ENCODE peak calls at places on chromosome 4, in seven cellular contexts. One of them, this sample, is unnamed.

GRCh38 chr4:62414563-62414962 is 1214.4 kb downstream of the ADGRL3 start:
- DNase-seq in A549: no peak
- DNase-seq in uterus: no peak
- DNase-seq in transverse colon: no peak
- DNase-seq in ovary: no peak
- DNase-seq in prostate gland: no peak
- DNase-seq in tibial nerve: no peak
- DNase-seq in this sample: no peak

GRCh38 chr4:54230479-54231418 is 1.7 kb downstream of the PDGFRA start:
- DNase-seq in A549: no peak
- DNase-seq in uterus: peak; percentile 77
- DNase-seq in transverse colon: no peak
- DNase-seq in ovary: peak; percentile 65
- DNase-seq in prostate gland: no peak
- DNase-seq in tibial nerve: peak; percentile 53
- DNase-seq in this sample: no peak

GRCh38 chr4:94208268-94208667 is 603 bp downstream of the SMARCAD1 start:
- DNase-seq in A549: no peak
- DNase-seq in uterus: no peak
- DNase-seq in transverse colon: no peak
- DNase-seq in ovary: no peak
- DNase-seq in prostate gland: no peak
- DNase-seq in tibial nerve: no peak
- DNase-seq in this sample: no peak

GRCh38 chr4:171025323-171025722 is 787.9 kb upstream of the GALNTL6 start:
- DNase-seq in A549: no peak
- DNase-seq in uterus: no peak
- DNase-seq in transverse colon: no peak
- DNase-seq in ovary: no peak
- DNase-seq in prostate gland: no peak
- DNase-seq in tibial nerve: no peak
- DNase-seq in this sample: no peak

GRCh38 chr4:142493255-142493976 is 352.7 kb downstream of the INPP4B start:
- DNase-seq in A549: no peak
- DNase-seq in uterus: no peak
- DNase-seq in transverse colon: no peak
- DNase-seq in ovary: no peak
- DNase-seq in prostate gland: no peak
- DNase-seq in tibial nerve: no peak
- DNase-seq in this sample: no peak

GRCh38 chr4:38949416-38950051 is 81.9 kb downstream of the FAM114A1 start:
- DNase-seq in A549: no peak
- DNase-seq in uterus: no peak
- DNase-seq in transverse colon: no peak
- DNase-seq in ovary: no peak
- DNase-seq in prostate gland: no peak
- DNase-seq in tibial nerve: no peak
- DNase-seq in this sample: no peak

GRCh38 chr4:182843813-182844325 is 73.3 kb downstream of the DCTD start:
- DNase-seq in A549: no peak
- DNase-seq in uterus: no peak
- DNase-seq in transverse colon: no peak
- DNase-seq in ovary: no peak
- DNase-seq in prostate gland: no peak
- DNase-seq in tibial nerve: no peak
- DNase-seq in this sample: no peak

GRCh38 chr4:105196523-105197145 is 50.0 kb downstream of the TET2 start:
- DNase-seq in A549: peak; percentile 1
- DNase-seq in uterus: no peak
- DNase-seq in transverse colon: no peak
- DNase-seq in ovary: no peak
- DNase-seq in prostate gland: no peak
- DNase-seq in tibial nerve: no peak
- DNase-seq in this sample: no peak

GRCh38 chr4:40978548-40978947 is 228.8 kb downstream of the NSUN7 start:
- DNase-seq in A549: no peak
- DNase-seq in uterus: no peak
- DNase-seq in transverse colon: no peak
- DNase-seq in ovary: no peak
- DNase-seq in prostate gland: no peak
- DNase-seq in tibial nerve: no peak
- DNase-seq in this sample: no peak

GRCh38 chr4:124181045-124181444 is 531.5 kb downstream of the ANKRD50 start:
- DNase-seq in A549: no peak
- DNase-seq in uterus: no peak
- DNase-seq in transverse colon: no peak
- DNase-seq in ovary: no peak
- DNase-seq in prostate gland: no peak
- DNase-seq in tibial nerve: no peak
- DNase-seq in this sample: no peak

GRCh38 chr4:184475096-184475461 is 729 bp upstream of the IRF2 start:
- DNase-seq in A549: peak; percentile 28
- DNase-seq in uterus: peak; percentile 64
- DNase-seq in transverse colon: peak; percentile 62
- DNase-seq in ovary: peak; percentile 75
- DNase-seq in prostate gland: peak; percentile 40
- DNase-seq in tibial nerve: peak; percentile 25
- DNase-seq in this sample: peak; percentile 15

GRCh38 chr4:77035153-77035552 is 40.6 kb downstream of the CCNI start:
- DNase-seq in A549: no peak
- DNase-seq in uterus: no peak
- DNase-seq in transverse colon: no peak
- DNase-seq in ovary: no peak
- DNase-seq in prostate gland: no peak
- DNase-seq in tibial nerve: no peak
- DNase-seq in this sample: no peak

GRCh38 chr4:56674984-56675383 is 6.1 kb downstream of the HOPX start:
- DNase-seq in A549: no peak
- DNase-seq in uterus: no peak
- DNase-seq in transverse colon: no peak
- DNase-seq in ovary: no peak
- DNase-seq in prostate gland: no peak
- DNase-seq in tibial nerve: no peak
- DNase-seq in this sample: no peak

GRCh38 chr4:109576462-109576861 is 16.4 kb downstream of the MCUB start:
- DNase-seq in A549: no peak
- DNase-seq in uterus: no peak
- DNase-seq in transverse colon: no peak
- DNase-seq in ovary: no peak
- DNase-seq in prostate gland: no peak
- DNase-seq in tibial nerve: no peak
- DNase-seq in this sample: no peak
- TF ChIP-seq POLR2A in A549: no peak
- TF ChIP-seq POLR2A in uterus: no peak
- TF ChIP-seq POLR2A in transverse colon: no peak
- TF ChIP-seq POLR2A in ovary: no peak
- TF ChIP-seq POLR2A in prostate gland: no peak
- TF ChIP-seq POLR2A in tibial nerve: no peak
- TF ChIP-seq POLR2A in this sample: no peak

GRCh38 chr4:10102981-10103330 is 13.6 kb downstream of the WDR1 start:
- DNase-seq in A549: no peak
- DNase-seq in uterus: no peak
- DNase-seq in transverse colon: no peak
- DNase-seq in ovary: no peak
- DNase-seq in prostate gland: no peak
- DNase-seq in tibial nerve: no peak
- DNase-seq in this sample: no peak

GRCh38 chr4:10104211-10104990 is 12.2 kb downstream of the WDR1 start:
- DNase-seq in A549: no peak
- DNase-seq in uterus: no peak
- DNase-seq in transverse colon: no peak
- DNase-seq in ovary: no peak
- DNase-seq in prostate gland: no peak
- DNase-seq in tibial nerve: no peak
- DNase-seq in this sample: no peak

GRCh38 chr4:10100734-10101216 is 15.8 kb downstream of the WDR1 start:
- DNase-seq in A549: no peak
- DNase-seq in uterus: no peak
- DNase-seq in transverse colon: peak; percentile 42
- DNase-seq in ovary: no peak
- DNase-seq in prostate gland: no peak
- DNase-seq in tibial nerve: no peak
- DNase-seq in this sample: no peak

GRCh38 chr4:10101559-10102192 is 14.9 kb downstream of the WDR1 start:
- DNase-seq in A549: no peak
- DNase-seq in uterus: no peak
- DNase-seq in transverse colon: no peak
- DNase-seq in ovary: no peak
- DNase-seq in prostate gland: peak; percentile 89
- DNase-seq in tibial nerve: no peak
- DNase-seq in this sample: no peak

DNA sequence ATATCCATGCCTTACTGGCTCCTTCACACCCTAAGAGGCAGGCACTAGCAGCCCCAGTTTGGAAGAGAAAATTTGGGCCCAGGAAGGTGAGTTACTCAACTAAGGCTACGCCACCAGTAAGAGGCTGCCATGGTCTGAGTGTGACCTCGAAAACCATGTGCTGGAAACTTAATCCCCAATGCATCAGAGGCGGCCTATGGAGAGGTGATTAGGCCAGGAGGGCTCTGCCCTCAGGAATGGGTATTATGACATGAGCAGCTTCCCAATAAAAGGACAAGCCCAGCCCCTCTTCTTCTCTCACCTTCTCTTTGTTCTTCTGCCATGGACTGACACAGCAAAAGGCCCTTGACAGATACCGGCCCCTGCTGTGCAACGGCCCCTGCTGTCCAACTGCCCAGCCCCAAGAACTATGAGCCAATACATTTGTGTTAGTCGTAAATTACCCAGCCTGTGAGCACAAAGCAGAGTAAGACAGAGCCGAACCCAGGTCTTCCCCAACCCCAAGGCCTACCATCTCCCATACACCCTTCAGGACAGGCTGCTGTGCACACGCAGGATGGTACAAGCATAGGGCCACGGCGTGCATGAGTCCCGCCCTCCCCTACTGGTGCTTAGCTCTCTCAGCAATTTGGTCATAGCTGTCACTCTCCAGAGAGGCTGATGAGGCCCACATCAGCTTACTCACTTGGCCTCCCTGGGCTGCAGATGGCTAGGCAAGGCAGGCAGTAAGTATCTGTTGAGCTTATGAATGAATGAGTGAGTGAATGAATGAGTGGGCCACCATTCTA is 14.2 kb downstream of the WDR1 start:
- DNase-seq in A549: no peak
- DNase-seq in uterus: no peak
- DNase-seq in transverse colon: no peak
- DNase-seq in ovary: no peak
- DNase-seq in prostate gland: no peak
- DNase-seq in tibial nerve: no peak
- DNase-seq in this sample: no peak
- TF ChIP-seq POLR2A in A549: no peak
- TF ChIP-seq POLR2A in uterus: no peak
- TF ChIP-seq POLR2A in transverse colon: no peak
- TF ChIP-seq POLR2A in ovary: no peak
- TF ChIP-seq POLR2A in prostate gland: no peak
- TF ChIP-seq POLR2A in tibial nerve: no peak
- TF ChIP-seq POLR2A in this sample: no peak

GRCh38 chr4:128289523-128290158 is 2.0 kb upstream of the PGRMC2 start:
- DNase-seq in A549: no peak
- DNase-seq in uterus: no peak
- DNase-seq in transverse colon: no peak
- DNase-seq in ovary: no peak
- DNase-seq in prostate gland: no peak
- DNase-seq in tibial nerve: no peak
- DNase-seq in this sample: no peak
- TF ChIP-seq POLR2A in A549: no peak
- TF ChIP-seq POLR2A in uterus: no peak
- TF ChIP-seq POLR2A in transverse colon: no peak
- TF ChIP-seq POLR2A in ovary: no peak
- TF ChIP-seq POLR2A in prostate gland: no peak
- TF ChIP-seq POLR2A in tibial nerve: no peak
- TF ChIP-seq POLR2A in this sample: no peak

GRCh38 chr4:86319390-86319789 is 40.5 kb downstream of the MAPK10 start:
- DNase-seq in A549: no peak
- DNase-seq in uterus: no peak
- DNase-seq in transverse colon: no peak
- DNase-seq in ovary: no peak
- DNase-seq in prostate gland: no peak
- DNase-seq in tibial nerve: no peak
- DNase-seq in this sample: no peak
- TF ChIP-seq POLR2A in A549: no peak
- TF ChIP-seq POLR2A in uterus: no peak
- TF ChIP-seq POLR2A in transverse colon: no peak
- TF ChIP-seq POLR2A in ovary: no peak
- TF ChIP-seq POLR2A in prostate gland: no peak
- TF ChIP-seq POLR2A in tibial nerve: no peak
- TF ChIP-seq POLR2A in this sample: no peak

GRCh38 chr4:8900588-8900987 is 28.9 kb upstream of the HMX1 start:
- DNase-seq in A549: no peak
- DNase-seq in uterus: no peak
- DNase-seq in transverse colon: no peak
- DNase-seq in ovary: no peak
- DNase-seq in prostate gland: no peak
- DNase-seq in tibial nerve: no peak
- DNase-seq in this sample: no peak
- TF ChIP-seq POLR2A in A549: no peak
- TF ChIP-seq POLR2A in uterus: no peak
- TF ChIP-seq POLR2A in transverse colon: no peak
- TF ChIP-seq POLR2A in ovary: no peak
- TF ChIP-seq POLR2A in prostate gland: no peak
- TF ChIP-seq POLR2A in tibial nerve: no peak
- TF ChIP-seq POLR2A in this sample: no peak

GRCh38 chr4:7103031-7103598 is 35.3 kb upstream of the GRPEL1 start:
- DNase-seq in A549: peak; percentile 86
- DNase-seq in uterus: peak; percentile 93
- DNase-seq in transverse colon: peak; percentile 93
- DNase-seq in ovary: peak; percentile 91
- DNase-seq in prostate gland: peak; percentile 86
- DNase-seq in tibial nerve: peak; percentile 89
- DNase-seq in this sample: peak; percentile 82
- TF ChIP-seq POLR2A in A549: peak; percentile 55
- TF ChIP-seq POLR2A in uterus: peak; percentile 71
- TF ChIP-seq POLR2A in transverse colon: peak; percentile 72
- TF ChIP-seq POLR2A in ovary: no peak
- TF ChIP-seq POLR2A in prostate gland: peak; percentile 60
- TF ChIP-seq POLR2A in tibial nerve: peak; percentile 66
- TF ChIP-seq POLR2A in this sample: peak; percentile 49

DNA sequence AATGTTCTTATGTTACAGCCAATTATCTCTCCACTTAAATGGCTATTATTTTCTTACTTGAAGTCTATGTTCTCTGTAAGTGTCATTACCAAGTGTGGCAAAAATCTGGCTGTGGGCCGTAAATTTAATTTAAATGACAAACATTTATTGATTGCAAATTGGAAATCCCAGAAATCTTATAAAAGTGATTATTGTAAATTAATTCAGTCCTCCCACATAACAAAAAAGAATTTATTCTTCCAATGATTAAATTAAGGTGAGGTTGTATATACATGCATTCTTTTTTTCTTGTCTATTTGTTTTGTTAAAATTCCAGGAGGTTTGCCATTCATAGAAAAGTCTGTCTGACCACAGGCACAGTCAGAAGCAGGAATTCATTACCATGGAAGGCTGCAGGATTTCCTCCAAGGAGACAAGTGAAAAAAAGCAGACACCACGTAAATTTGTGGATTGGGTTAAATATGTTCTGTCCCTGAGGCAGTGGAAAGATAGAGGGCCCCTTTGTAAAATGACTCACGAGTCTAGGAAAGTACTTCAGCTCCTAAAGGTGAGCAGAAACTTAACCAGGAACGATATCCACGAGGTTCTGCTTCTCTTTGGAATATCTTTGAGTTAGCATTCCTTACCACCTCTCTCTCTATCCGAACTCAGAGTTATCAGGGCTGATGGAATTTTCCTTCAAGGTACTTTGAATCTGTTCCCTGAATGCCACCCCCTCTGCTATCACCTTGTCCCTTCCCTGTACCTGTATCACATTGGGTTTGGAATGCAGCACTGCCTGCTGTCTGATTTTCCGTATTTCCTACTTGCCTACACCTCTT is 10.7 kb downstream of the PPARGC1A start:
- DNase-seq in A549: no peak
- DNase-seq in uterus: no peak
- DNase-seq in transverse colon: no peak
- DNase-seq in ovary: no peak
- DNase-seq in prostate gland: no peak
- DNase-seq in tibial nerve: no peak
- DNase-seq in this sample: no peak
- TF ChIP-seq POLR2A in A549: no peak
- TF ChIP-seq POLR2A in uterus: no peak
- TF ChIP-seq POLR2A in transverse colon: no peak
- TF ChIP-seq POLR2A in ovary: no peak
- TF ChIP-seq POLR2A in prostate gland: no peak
- TF ChIP-seq POLR2A in tibial nerve: no peak
- TF ChIP-seq POLR2A in this sample: no peak

This sample was measured in H54.